ENCODE peak calls at places on chromosomes 6 and 20, in nine cellular contexts. One of them, this sample, is unnamed.

GRCh38 chr20:10513091-10513490 is 78.0 kb downstream of the SLX4IP start:
- DNase-seq in caudate nucleus: no peak
- DNase-seq in right cardiac atrium: no peak
- DNase-seq in SK-N-DZ: no peak
- DNase-seq in HFFc6: no peak
- DNase-seq in HTR-8/SVneo: no peak
- DNase-seq in sigmoid colon: no peak
- DNase-seq in sciatic nerve: no peak
- DNase-seq in SHP77: no peak
- DNase-seq in this sample: no peak

GRCh38 chr6:170053966-170054661 is 236.8 kb downstream of the DLL1 start:
- DNase-seq in caudate nucleus: no peak
- DNase-seq in right cardiac atrium: no peak
- DNase-seq in SK-N-DZ: no peak
- DNase-seq in HFFc6: no peak
- DNase-seq in HTR-8/SVneo: no peak
- DNase-seq in sigmoid colon: peak
- DNase-seq in sciatic nerve: peak
- DNase-seq in SHP77: no peak
- DNase-seq in this sample: no peak

GRCh38 chr6:138290563-138290962 is 72.3 kb upstream of the PBOV1 start:
- DNase-seq in caudate nucleus: no peak
- DNase-seq in right cardiac atrium: no peak
- DNase-seq in SK-N-DZ: no peak
- DNase-seq in HFFc6: no peak
- DNase-seq in HTR-8/SVneo: no peak
- DNase-seq in sigmoid colon: no peak
- DNase-seq in sciatic nerve: no peak
- DNase-seq in SHP77: no peak
- DNase-seq in this sample: no peak

GRCh38 chr6:27359231-27359630 is 29.3 kb upstream of the ZNF391 start:
- DNase-seq in caudate nucleus: no peak
- DNase-seq in right cardiac atrium: no peak
- DNase-seq in SK-N-DZ: no peak
- DNase-seq in HFFc6: no peak
- DNase-seq in HTR-8/SVneo: no peak
- DNase-seq in sigmoid colon: no peak
- DNase-seq in sciatic nerve: no peak
- DNase-seq in SHP77: no peak
- DNase-seq in this sample: no peak

GRCh38 chr6:32944265-32944664 is 3.4 kb upstream of the HLA-DMB start:
- DNase-seq in caudate nucleus: no peak
- DNase-seq in right cardiac atrium: no peak
- DNase-seq in SK-N-DZ: no peak
- DNase-seq in HFFc6: no peak
- DNase-seq in HTR-8/SVneo: no peak
- DNase-seq in sigmoid colon: no peak
- DNase-seq in sciatic nerve: no peak
- DNase-seq in SHP77: no peak
- DNase-seq in this sample: no peak

GRCh38 chr6:140744648-140745320 is 1370.3 kb upstream of the CITED2 start:
- DNase-seq in caudate nucleus: no peak
- DNase-seq in right cardiac atrium: no peak
- DNase-seq in SK-N-DZ: no peak
- DNase-seq in HFFc6: peak
- DNase-seq in HTR-8/SVneo: no peak
- DNase-seq in sigmoid colon: no peak
- DNase-seq in sciatic nerve: no peak
- DNase-seq in SHP77: no peak
- DNase-seq in this sample: no peak

GRCh38 chr20:50014570-50015562 is 32.1 kb downstream of the SNAI1 start:
- DNase-seq in caudate nucleus: no peak
- DNase-seq in right cardiac atrium: no peak
- DNase-seq in SK-N-DZ: peak
- DNase-seq in HFFc6: no peak
- DNase-seq in HTR-8/SVneo: no peak
- DNase-seq in sigmoid colon: no peak
- DNase-seq in sciatic nerve: no peak
- DNase-seq in SHP77: no peak
- DNase-seq in this sample: no peak

GRCh38 chr6:5173862-5174643 is 86.7 kb downstream of the LYRM4 start:
- DNase-seq in caudate nucleus: no peak
- DNase-seq in right cardiac atrium: no peak
- DNase-seq in SK-N-DZ: no peak
- DNase-seq in HFFc6: no peak
- DNase-seq in HTR-8/SVneo: no peak
- DNase-seq in sigmoid colon: no peak
- DNase-seq in sciatic nerve: no peak
- DNase-seq in SHP77: no peak
- DNase-seq in this sample: no peak

GRCh38 chr6:114315841-114316595 is 26.8 kb downstream of the HS3ST5 start:
- DNase-seq in caudate nucleus: no peak
- DNase-seq in right cardiac atrium: no peak
- DNase-seq in SK-N-DZ: no peak
- DNase-seq in HFFc6: no peak
- DNase-seq in HTR-8/SVneo: no peak
- DNase-seq in sigmoid colon: no peak
- DNase-seq in sciatic nerve: no peak
- DNase-seq in SHP77: peak
- DNase-seq in this sample: no peak

GRCh38 chr6:111625099-111625416 is 19.4 kb upstream of the TRAF3IP2 start:
- DNase-seq in caudate nucleus: no peak
- DNase-seq in right cardiac atrium: no peak
- DNase-seq in SK-N-DZ: no peak
- DNase-seq in HFFc6: no peak
- DNase-seq in HTR-8/SVneo: no peak
- DNase-seq in sigmoid colon: no peak
- DNase-seq in sciatic nerve: no peak
- DNase-seq in SHP77: no peak
- DNase-seq in this sample: no peak

GRCh38 chr6:127749095-127749494 is 151.8 kb downstream of the THEMIS start:
- DNase-seq in caudate nucleus: no peak
- DNase-seq in right cardiac atrium: no peak
- DNase-seq in SK-N-DZ: no peak
- DNase-seq in HFFc6: no peak
- DNase-seq in HTR-8/SVneo: no peak
- DNase-seq in sigmoid colon: no peak
- DNase-seq in sciatic nerve: no peak
- DNase-seq in SHP77: no peak
- DNase-seq in this sample: no peak

GRCh38 chr6:90298459-90299053 is 1.9 kb upstream of the BACH2 start:
- DNase-seq in caudate nucleus: no peak
- DNase-seq in right cardiac atrium: no peak
- DNase-seq in SK-N-DZ: no peak
- DNase-seq in HFFc6: no peak
- DNase-seq in HTR-8/SVneo: no peak
- DNase-seq in sigmoid colon: no peak
- DNase-seq in sciatic nerve: no peak
- DNase-seq in SHP77: no peak
- DNase-seq in this sample: no peak

GRCh38 chr6:139981810-139982550 is 607.5 kb upstream of the CITED2 start:
- DNase-seq in caudate nucleus: no peak
- DNase-seq in right cardiac atrium: no peak
- DNase-seq in SK-N-DZ: peak
- DNase-seq in HFFc6: peak
- DNase-seq in HTR-8/SVneo: peak
- DNase-seq in sigmoid colon: no peak
- DNase-seq in sciatic nerve: no peak
- DNase-seq in SHP77: peak
- DNase-seq in this sample: no peak

GRCh38 chr6:72820906-72821305 is 199.0 kb downstream of the KCNQ5 start:
- DNase-seq in caudate nucleus: no peak
- DNase-seq in right cardiac atrium: no peak
- DNase-seq in SK-N-DZ: no peak
- DNase-seq in HFFc6: no peak
- DNase-seq in HTR-8/SVneo: no peak
- DNase-seq in sigmoid colon: no peak
- DNase-seq in sciatic nerve: no peak
- DNase-seq in SHP77: no peak
- DNase-seq in this sample: no peak

GRCh38 chr6:146866731-146867414 is 268.1 kb downstream of the ADGB start:
- DNase-seq in caudate nucleus: no peak
- DNase-seq in right cardiac atrium: no peak
- DNase-seq in SK-N-DZ: no peak
- DNase-seq in HFFc6: no peak
- DNase-seq in HTR-8/SVneo: no peak
- DNase-seq in sigmoid colon: no peak
- DNase-seq in sciatic nerve: no peak
- DNase-seq in SHP77: no peak
- DNase-seq in this sample: no peak

GRCh38 chr6:319177-320131 is 27.2 kb downstream of the DUSP22 start:
- DNase-seq in caudate nucleus: no peak
- DNase-seq in right cardiac atrium: no peak
- DNase-seq in SK-N-DZ: no peak
- DNase-seq in HFFc6: no peak
- DNase-seq in HTR-8/SVneo: no peak
- DNase-seq in sigmoid colon: peak
- DNase-seq in sciatic nerve: peak
- DNase-seq in SHP77: no peak
- DNase-seq in this sample: no peak

GRCh38 chr20:45103072-45103471 is 2.1 kb upstream of the KCNS1 start:
- DNase-seq in caudate nucleus: no peak
- DNase-seq in right cardiac atrium: no peak
- DNase-seq in SK-N-DZ: no peak
- DNase-seq in HFFc6: no peak
- DNase-seq in HTR-8/SVneo: no peak
- DNase-seq in sigmoid colon: no peak
- DNase-seq in sciatic nerve: no peak
- DNase-seq in SHP77: no peak
- DNase-seq in this sample: no peak

GRCh38 chr6:169216830-169217229 is 36.8 kb downstream of the THBS2 start:
- DNase-seq in caudate nucleus: no peak
- DNase-seq in right cardiac atrium: no peak
- DNase-seq in SK-N-DZ: no peak
- DNase-seq in HFFc6: no peak
- DNase-seq in HTR-8/SVneo: no peak
- DNase-seq in sigmoid colon: peak
- DNase-seq in sciatic nerve: peak
- DNase-seq in SHP77: no peak
- DNase-seq in this sample: no peak

GRCh38 chr6:138847884-138848283 is 52.0 kb downstream of the ECT2L start:
- DNase-seq in caudate nucleus: no peak
- DNase-seq in right cardiac atrium: no peak
- DNase-seq in SK-N-DZ: no peak
- DNase-seq in HFFc6: no peak
- DNase-seq in HTR-8/SVneo: no peak
- DNase-seq in sigmoid colon: no peak
- DNase-seq in sciatic nerve: no peak
- DNase-seq in SHP77: no peak
- DNase-seq in this sample: no peak

GRCh38 chr6:53679446-53679933 is 13.9 kb upstream of the KLHL31 start:
- DNase-seq in caudate nucleus: no peak
- DNase-seq in right cardiac atrium: no peak
- DNase-seq in SK-N-DZ: peak
- DNase-seq in HFFc6: peak
- DNase-seq in HTR-8/SVneo: peak
- DNase-seq in sigmoid colon: no peak
- DNase-seq in sciatic nerve: no peak
- DNase-seq in SHP77: no peak
- DNase-seq in this sample: peak

GRCh38 chr6:36350681-36351091 is 14.0 kb upstream of the BNIP5 start:
- DNase-seq in caudate nucleus: no peak
- DNase-seq in right cardiac atrium: peak
- DNase-seq in SK-N-DZ: no peak
- DNase-seq in HFFc6: peak
- DNase-seq in HTR-8/SVneo: no peak
- DNase-seq in sigmoid colon: no peak
- DNase-seq in sciatic nerve: no peak
- DNase-seq in SHP77: no peak
- DNase-seq in this sample: no peak

GRCh38 chr6:85111481-85112001 is 338.3 kb upstream of the NT5E start:
- DNase-seq in caudate nucleus: no peak
- DNase-seq in right cardiac atrium: peak
- DNase-seq in SK-N-DZ: no peak
- DNase-seq in HFFc6: no peak
- DNase-seq in HTR-8/SVneo: no peak
- DNase-seq in sigmoid colon: no peak
- DNase-seq in sciatic nerve: peak
- DNase-seq in SHP77: peak
- DNase-seq in this sample: no peak

GRCh38 chr6:139508023-139508422 is 133.6 kb upstream of the CITED2 start:
- DNase-seq in caudate nucleus: no peak
- DNase-seq in right cardiac atrium: no peak
- DNase-seq in SK-N-DZ: no peak
- DNase-seq in HFFc6: no peak
- DNase-seq in HTR-8/SVneo: peak
- DNase-seq in sigmoid colon: no peak
- DNase-seq in sciatic nerve: no peak
- DNase-seq in SHP77: no peak
- DNase-seq in this sample: no peak

GRCh38 chr6:43386492-43386891 is 17.0 kb upstream of the ZNF318 start:
- DNase-seq in caudate nucleus: no peak
- DNase-seq in right cardiac atrium: no peak
- DNase-seq in SK-N-DZ: no peak
- DNase-seq in HFFc6: no peak
- DNase-seq in HTR-8/SVneo: no peak
- DNase-seq in sigmoid colon: no peak
- DNase-seq in sciatic nerve: no peak
- DNase-seq in SHP77: no peak
- DNase-seq in this sample: peak

GRCh38 chr20:11001767-11002540 is 328.2 kb upstream of the JAG1 start:
- DNase-seq in caudate nucleus: no peak
- DNase-seq in right cardiac atrium: peak
- DNase-seq in SK-N-DZ: no peak
- DNase-seq in HFFc6: peak
- DNase-seq in HTR-8/SVneo: peak
- DNase-seq in sigmoid colon: no peak
- DNase-seq in sciatic nerve: no peak
- DNase-seq in SHP77: no peak
- DNase-seq in this sample: peak

GRCh38 chr6:11317885-11318771 is 85.7 kb upstream of the NEDD9 start:
- DNase-seq in caudate nucleus: no peak
- DNase-seq in right cardiac atrium: peak
- DNase-seq in SK-N-DZ: no peak
- DNase-seq in HFFc6: peak
- DNase-seq in HTR-8/SVneo: peak
- DNase-seq in sigmoid colon: peak
- DNase-seq in sciatic nerve: no peak
- DNase-seq in SHP77: no peak
- DNase-seq in this sample: peak

GRCh38 chr6:111870054-111870750 is 3.0 kb downstream of the FYN start:
- DNase-seq in caudate nucleus: no peak
- DNase-seq in right cardiac atrium: no peak
- DNase-seq in SK-N-DZ: no peak
- DNase-seq in HFFc6: no peak
- DNase-seq in HTR-8/SVneo: no peak
- DNase-seq in sigmoid colon: no peak
- DNase-seq in sciatic nerve: no peak
- DNase-seq in SHP77: no peak
- DNase-seq in this sample: no peak

GRCh38 chr6:13614126-13614925 is 809 bp upstream of the NOL7 start:
- DNase-seq in caudate nucleus: peak
- DNase-seq in right cardiac atrium: peak
- DNase-seq in SK-N-DZ: peak
- DNase-seq in HFFc6: peak
- DNase-seq in HTR-8/SVneo: peak
- DNase-seq in sigmoid colon: peak
- DNase-seq in sciatic nerve: no peak
- DNase-seq in SHP77: peak
- DNase-seq in this sample: peak

GRCh38 chr6:26183581-26184408 is 96.6 kb downstream of the HFE start:
- DNase-seq in caudate nucleus: peak
- DNase-seq in right cardiac atrium: peak
- DNase-seq in SK-N-DZ: peak
- DNase-seq in HFFc6: peak
- DNase-seq in HTR-8/SVneo: no peak
- DNase-seq in sigmoid colon: peak
- DNase-seq in sciatic nerve: peak
- DNase-seq in SHP77: peak
- DNase-seq in this sample: peak

GRCh38 chr6:170295519-170296422 is 4.9 kb upstream of the DLL1 start:
- DNase-seq in caudate nucleus: no peak
- DNase-seq in right cardiac atrium: no peak
- DNase-seq in SK-N-DZ: no peak
- DNase-seq in HFFc6: no peak
- DNase-seq in HTR-8/SVneo: no peak
- DNase-seq in sigmoid colon: no peak
- DNase-seq in sciatic nerve: no peak
- DNase-seq in SHP77: peak
- DNase-seq in this sample: peak

GRCh38 chr6:100999034-100999597 is 118.0 kb upstream of the ASCC3 start:
- DNase-seq in caudate nucleus: no peak
- DNase-seq in right cardiac atrium: no peak
- DNase-seq in SK-N-DZ: no peak
- DNase-seq in HFFc6: no peak
- DNase-seq in HTR-8/SVneo: no peak
- DNase-seq in sigmoid colon: no peak
- DNase-seq in sciatic nerve: no peak
- DNase-seq in SHP77: no peak
- DNase-seq in this sample: no peak

This sample was measured in LoVo.